ENCODE peak calls at places on chromosomes 12 and 14, in four cellular contexts. M, S, N and O are unnamed samples.

GRCh38 chr14:93970967-93971634 is 5.3 kb downstream of the ASB2 start:
- DNase-seq in S (no peak), M (no peak), N (no peak), O (no peak)

GRCh38 chr12:129186952-129187351 is 333.7 kb downstream of the GLT1D1 start:
- DNase-seq in M (peak), S (no peak), N (no peak), O (no peak)

GRCh38 chr12:105729372-105729771 is 398.9 kb downstream of the C12orf75 start:
- DNase-seq in S (no peak), N (no peak), M (no peak), O (no peak)

GRCh38 chr12:7100239-7100638 is 8.0 kb upstream of the C1R start:
- DNase-seq in M (no peak), S (no peak), N (no peak), O (no peak)

GRCh38 chr14:50044040-50044651 is 72.2 kb downstream of the VCPKMT start:
- DNase-seq in S (no peak), M (no peak), N (no peak), O (no peak)

GRCh38 chr12:128323526-128323925 is 56.6 kb downstream of the TMEM132C start:
- DNase-seq in N (no peak), M (no peak), S (no peak), O (no peak)

GRCh38 chr14:74275265-74275841 is 27.4 kb downstream of the ABCD4 start:
- DNase-seq in N (no peak), M (no peak), S (no peak), O (no peak)

GRCh38 chr14:91381801-91382670 is 35.6 kb downstream of the CCDC88C start:
- DNase-seq in M (no peak), S (peak), N (no peak), O (no peak)

GRCh38 chr12:51281202-51281924 is 11.1 kb upstream of the SMAGP start:
- DNase-seq in N (no peak), M (no peak), S (no peak), O (no peak)

GRCh38 chr14:52876806-52877205 is 74.0 kb downstream of the FERMT2 start:
- DNase-seq in M (no peak), N (no peak), S (no peak), O (no peak)

GRCh38 chr12:34289431-34290190 is 267.3 kb downstream of the ALG10 start:
- DNase-seq in S (no peak), N (no peak), M (no peak), O (no peak)

DNA sequence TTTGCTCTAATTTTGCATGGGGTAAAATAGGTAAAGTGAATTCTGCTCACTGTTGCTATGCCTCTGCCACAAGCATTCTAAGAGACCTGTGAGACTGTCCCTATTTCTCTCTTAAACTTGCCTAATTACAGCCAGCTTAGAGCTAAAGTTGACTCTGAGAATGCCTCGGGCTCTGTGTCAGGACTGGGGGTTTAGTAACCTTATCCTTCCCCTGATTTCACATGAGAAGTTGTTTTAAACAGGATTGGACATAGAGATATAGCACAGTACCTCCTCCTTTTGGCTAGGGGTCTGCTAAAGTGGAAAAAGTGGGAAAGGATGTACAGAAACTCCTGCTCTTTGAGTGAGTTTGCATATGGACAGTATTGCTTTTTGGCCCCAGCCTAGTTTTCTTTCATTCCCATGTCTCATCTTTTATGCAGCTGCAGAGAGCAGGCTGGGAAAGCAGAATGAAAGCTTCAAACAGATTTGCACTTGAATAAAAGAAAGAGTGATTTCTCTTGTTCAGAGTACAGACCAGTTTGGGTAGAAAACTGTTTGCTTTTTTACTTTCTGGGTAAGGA is 122.0 kb downstream of the RAD51B start:
- DNase-seq in N (no peak), S (no peak), M (no peak), O (no peak)
- TF ChIP-seq USF2 in N (no peak), S (no peak), M (no peak), O (no peak)

DNA sequence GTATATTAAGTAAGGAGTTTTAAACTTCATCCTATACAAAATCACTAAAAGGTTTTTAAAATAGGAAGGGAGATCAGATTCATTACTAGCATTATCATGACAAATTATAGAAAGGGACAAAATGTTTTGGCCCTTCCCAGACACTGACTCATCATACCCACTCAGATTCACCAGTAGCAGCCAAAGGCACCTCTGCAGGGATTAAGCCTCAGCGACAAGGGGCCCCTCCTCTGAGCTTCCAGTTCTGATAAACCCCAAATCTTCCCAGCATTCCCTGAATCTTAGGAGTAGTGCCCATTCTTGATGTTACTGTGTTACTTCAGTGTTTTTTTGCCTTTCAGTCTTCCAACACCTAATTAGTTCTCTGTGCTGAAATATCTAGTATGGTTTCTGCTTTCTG is 14.5 kb downstream of the KRAS start:
- DNase-seq in M (no peak), S (no peak), N (no peak), O (no peak)
- TF ChIP-seq USF2 in M (no peak), S (no peak), N (no peak), O (no peak)

DNA sequence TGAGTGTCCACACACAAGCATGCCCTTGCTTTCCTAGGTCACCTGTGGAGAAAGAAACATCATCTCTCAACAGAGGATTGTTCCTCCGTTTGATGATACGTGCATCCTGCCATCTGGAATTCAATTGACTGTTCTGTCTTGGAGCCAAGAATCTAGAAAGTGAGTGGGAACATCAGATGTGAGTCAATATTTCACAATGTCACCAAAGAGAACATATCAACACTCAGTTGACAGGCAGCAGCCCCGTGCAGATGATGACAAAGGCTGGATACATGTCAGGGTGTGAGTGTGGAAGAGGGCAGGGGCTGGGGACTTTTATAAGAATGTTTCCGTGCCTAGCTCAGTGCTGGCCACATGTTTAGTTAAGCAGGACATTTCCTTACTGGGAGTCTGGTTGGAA is 76.1 kb downstream of the TBC1D30 start:
- DNase-seq in M (no peak), S (no peak), N (no peak), O (no peak)
- TF ChIP-seq USF2 in M (no peak), S (no peak), N (no peak), O (no peak)

GRCh38 chr12:31724597-31724996 is 4.2 kb downstream of the AMN1 start:
- DNase-seq in N (no peak), S (no peak), M (no peak), O (no peak)
- TF ChIP-seq USF2 in N (no peak), S (no peak), M (no peak), O (no peak)

GRCh38 chr14:68787235-68787727 is 5.6 kb downstream of the ZFP36L1 start:
- DNase-seq in S (no peak), N (no peak), M (no peak), O (no peak)
- TF ChIP-seq USF2 in S (no peak), N (no peak), M (no peak), O (no peak)

DNA sequence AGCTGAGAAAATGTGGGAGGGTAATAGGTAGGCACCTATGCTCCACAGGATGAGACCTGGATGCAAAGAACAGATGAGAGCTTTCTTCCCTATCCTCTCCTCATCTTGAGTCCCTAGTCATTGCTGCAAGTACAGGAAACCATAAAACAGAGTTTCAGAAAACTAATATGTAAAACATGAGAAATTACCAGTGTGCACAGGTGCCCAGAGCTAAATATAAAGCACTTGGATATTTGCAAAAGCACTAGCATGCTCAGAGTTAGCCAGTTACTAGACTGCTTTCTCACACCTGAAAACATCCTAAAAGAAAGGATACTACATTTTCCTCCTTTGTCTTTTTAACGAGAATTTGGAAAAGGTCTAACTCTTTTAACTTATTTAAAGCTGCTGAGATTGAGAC is 324.3 kb downstream of the DAD1 start:
- DNase-seq in N (no peak), S (no peak), M (no peak), O (no peak)
- TF ChIP-seq USF2 in N (no peak), S (no peak), M (no peak), O (no peak)

GRCh38 chr12:80937391-80938238 is at the start of gene LIN7A:
- DNase-seq in S (no peak), N (peak), M (peak), O (no peak)

GRCh38 chr12:80936353-80936641 is 1.4 kb downstream of the LIN7A start:
- DNase-seq in S (no peak), M (no peak), N (no peak), O (no peak)

GRCh38 chr12:80935076-80935475 is 2.7 kb downstream of the LIN7A start:
- DNase-seq in M (no peak), N (no peak), S (no peak), O (no peak)

GRCh38 chr12:80938397-80938796 is 663 bp upstream of the LIN7A start:
- DNase-seq in M (no peak), S (no peak), N (no peak), O (no peak)

GRCh38 chr12:80936642-80937390 is 918 bp downstream of the LIN7A start:
- DNase-seq in S (no peak), M (peak), N (peak), O (no peak)
- TF ChIP-seq USF2 in S (no peak), M (no peak), N (peak), O (no peak)

GRCh38 chr14:35388656-35389314 is 15.8 kb downstream of the NFKBIA start:
- DNase-seq in S (no peak), M (no peak), N (no peak), O (no peak)

GRCh38 chr14:35387713-35388579 is 16.6 kb downstream of the NFKBIA start:
- DNase-seq in N (no peak), M (no peak), S (no peak), O (no peak)

GRCh38 chr14:35389315-35389667 is 15.3 kb downstream of the NFKBIA start:
- DNase-seq in N (no peak), M (no peak), S (no peak), O (no peak)

GRCh38 chr14:35391388-35391710 is 13.2 kb downstream of the NFKBIA start:
- DNase-seq in S (no peak), N (no peak), M (no peak), O (no peak)

DNA sequence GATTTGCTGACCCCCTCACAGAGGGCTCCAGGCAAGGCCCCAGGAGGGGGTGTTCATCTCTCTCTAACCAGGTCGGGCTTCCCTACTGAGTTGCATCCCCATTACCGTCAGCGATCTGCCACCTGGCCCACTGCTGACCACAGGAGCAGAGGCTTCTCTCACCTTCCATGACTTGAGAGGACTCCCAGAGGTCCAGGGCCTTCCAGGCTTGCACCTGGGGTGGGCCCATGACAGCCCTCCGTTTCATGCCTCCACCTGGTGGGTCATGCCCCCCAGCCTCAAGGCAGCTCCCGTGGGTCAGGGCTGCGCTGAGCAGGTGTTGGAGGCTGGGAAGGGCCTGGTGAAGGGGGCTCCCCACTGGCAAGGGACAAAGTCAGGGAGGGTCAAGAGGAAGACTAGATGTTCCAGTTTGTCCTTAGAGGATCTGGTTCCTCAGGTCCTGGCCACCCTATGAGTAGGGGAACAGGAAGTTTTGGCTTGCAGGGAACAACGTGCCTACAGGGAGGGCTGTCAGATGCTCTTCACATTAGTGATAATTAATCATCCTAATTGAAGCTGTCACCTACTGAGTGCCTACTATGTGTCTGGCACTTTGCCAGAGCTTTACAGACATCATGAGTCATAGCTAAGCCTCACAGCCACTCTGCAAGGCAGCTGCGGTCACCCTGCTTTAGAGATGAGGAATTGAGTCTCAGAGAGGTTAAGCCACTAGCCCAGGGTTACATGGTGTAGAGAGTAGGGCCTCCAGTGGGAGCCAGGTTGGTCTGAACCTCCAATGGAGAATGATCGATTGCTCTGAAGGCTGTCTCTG is 13.8 kb downstream of the NFKBIA start:
- DNase-seq in S (peak), N (no peak), M (no peak), O (no peak)
- TF ChIP-seq USF2 in S (no peak), N (no peak), M (no peak), O (no peak)

GRCh38 chr14:66383271-66383670 is 102.9 kb upstream of the CCDC196 start:
- DNase-seq in S (no peak), N (no peak), M (no peak), O (no peak)

GRCh38 chr14:66379116-66379515 is 107.1 kb upstream of the CCDC196 start:
- DNase-seq in M (no peak), S (no peak), N (no peak), O (no peak)

GRCh38 chr14:66381765-66382164 is 104.4 kb upstream of the CCDC196 start:
- DNase-seq in N (no peak), M (no peak), S (no peak), O (no peak)

GRCh38 chr14:66380143-66380542 is 106.0 kb upstream of the CCDC196 start:
- DNase-seq in M (no peak), S (no peak), N (no peak), O (no peak)

DNA sequence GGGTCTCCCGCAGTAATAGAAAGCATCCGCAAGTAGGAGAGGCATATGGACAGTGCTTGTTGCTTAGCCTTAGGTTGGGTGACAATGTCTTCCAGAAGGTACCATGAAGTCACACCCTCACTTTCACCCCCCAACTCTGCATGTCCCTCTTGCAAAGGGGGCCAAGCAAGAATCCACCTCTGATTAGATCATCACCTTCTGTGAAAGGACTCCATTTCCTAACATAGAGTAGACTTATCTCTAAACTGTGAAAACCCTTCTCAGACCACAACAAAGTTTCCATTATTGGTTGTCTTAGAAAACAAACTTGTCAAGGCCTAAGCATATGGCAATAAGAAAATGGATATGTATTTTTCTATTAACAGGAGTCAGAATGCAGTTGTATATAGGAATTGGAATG is 107.5 kb upstream of the CCDC196 start:
- DNase-seq in S (no peak), N (no peak), M (no peak), O (no peak)
- TF ChIP-seq USF2 in S (no peak), N (no peak), M (no peak), O (no peak)